ENCODE peak calls at places on chromosomes 4 and X, in four cellular contexts. A is colonic mucosa, E is SW 1271, W is AG08395. I is an unnamed sample.

GRCh38 chr4:172104534-172104933 is 291.3 kb downstream of the GALNTL6 start:
- DNase-seq in A (no peak), E (no peak), W (peak; percentile 3), I (no peak)

GRCh38 chr4:87506974-87507701 is 22.0 kb downstream of the SPARCL1 start:
- DNase-seq in A (no peak), E (no peak), W (peak; percentile 77), I (peak; percentile 47)

GRCh38 chr4:110059556-110060191 is 138.7 kb downstream of the ELOVL6 start:
- DNase-seq in A (peak; percentile 59), E (no peak), W (peak; percentile 11), I (no peak)

GRCh38 chr4:3337357-3337732 is 44.5 kb downstream of the RGS12 start:
- DNase-seq in A (no peak), E (no peak), W (no peak), I (no peak)

GRCh38 chr4:8427761-8428287 is 12.7 kb downstream of the ACOX3 start:
- DNase-seq in A (peak; percentile 34), E (no peak), W (peak; percentile 52), I (peak; percentile 69)

GRCh38 chr4:39825090-39825489 is 127.2 kb downstream of the UBE2K start:
- DNase-seq in A (no peak), E (no peak), W (no peak), I (no peak)

GRCh38 chr4:25161599-25161960 is 1.3 kb upstream of the SEPSECS start:
- DNase-seq in A (no peak), E (no peak), W (no peak), I (no peak)

GRCh38 chrX:2497961-2498780 is 2.6 kb downstream of the DHRSX start:
- DNase-seq in A (peak; percentile 69), E (no peak), W (peak; percentile 54), I (peak; percentile 60)

GRCh38 chr4:6087669-6088068 is 69.4 kb upstream of the C4orf50 start:
- DNase-seq in A (no peak), E (no peak), W (no peak), I (no peak)

GRCh38 chrX:45860450-45860849 is 659.8 kb upstream of the DIPK2B start:
- DNase-seq in A (no peak), E (no peak), W (no peak), I (no peak)

GRCh38 chrX:46477435-46477834 is 67.8 kb downstream of the ZNF674 start:
- DNase-seq in A (no peak), E (no peak), W (no peak), I (no peak)

GRCh38 chrX:101395789-101396188 is 5.0 kb downstream of the RPL36A start:
- DNase-seq in A (no peak), E (no peak), W (no peak), I (no peak)

GRCh38 chrX:28189011-28189410 is 207.8 kb upstream of the DCAF8L1 start:
- DNase-seq in A (no peak), E (no peak), W (no peak), I (no peak)

GRCh38 chr4:51942108-51942832 is 77.9 kb downstream of the LRRC66 start:
- DNase-seq in A (no peak), E (no peak), W (peak; percentile 66), I (peak; percentile 46)

GRCh38 chr4:177596035-177596434 is 153.8 kb upstream of the AGA start:
- DNase-seq in A (no peak), E (peak; percentile 50), W (peak; percentile 76), I (peak; percentile 77)

GRCh38 chr4:16125571-16126445 is 42.0 kb upstream of the PROM1 start:
- DNase-seq in A (no peak), E (no peak), W (peak; percentile 22), I (no peak)

GRCh38 chrX:111047575-111047974 is 48.4 kb upstream of the PAK3 start:
- DNase-seq in A (no peak), E (no peak), W (no peak), I (no peak)

GRCh38 chrX:44244008-44244407 is 99.5 kb downstream of the EFHC2 start:
- DNase-seq in A (no peak), E (no peak), W (peak; percentile 44), I (peak; percentile 17)

GRCh38 chrX:119667111-119667928 is 25.6 kb downstream of the SEPTIN6 start:
- DNase-seq in A (no peak), E (no peak), W (no peak), I (no peak)

GRCh38 chr4:82891728-82892466 is 944 bp upstream of the SEC31A start:
- DNase-seq in A (no peak), E (no peak), W (no peak), I (no peak)

GRCh38 chr4:3629665-3630064 is 97.4 kb upstream of the LRPAP1 start:
- DNase-seq in A (no peak), E (no peak), W (no peak), I (no peak)

GRCh38 chr4:146224331-146224966 is 10.1 kb downstream of the REELD1 start:
- DNase-seq in A (no peak), E (no peak), W (no peak), I (no peak)

GRCh38 chr4:187209921-187210613 is 486.4 kb upstream of the FAT1 start:
- DNase-seq in A (no peak), E (no peak), W (peak; percentile 85), I (peak; percentile 79)

GRCh38 chrX:50327235-50327634 is 122.7 kb downstream of the CCNB3 start:
- DNase-seq in A (no peak), E (no peak), W (no peak), I (no peak)

GRCh38 chr4:22021116-22021515 is 72.5 kb upstream of the KCNIP4 start:
- DNase-seq in A (no peak), E (no peak), W (no peak), I (no peak)

GRCh38 chr4:182204042-182204441 is 39.2 kb upstream of the TENM3 start:
- DNase-seq in A (no peak), E (no peak), W (no peak), I (no peak)

GRCh38 chr4:15756361-15756861 is 21.7 kb upstream of the CD38 start:
- DNase-seq in A (peak; percentile 24), E (no peak), W (no peak), I (no peak)

GRCh38 chr4:139630991-139631390 is 34.6 kb upstream of the MGST2 start:
- DNase-seq in A (no peak), E (no peak), W (no peak), I (no peak)